ENCODE peak calls at places on chromosomes 16 and 17, in four cellular contexts. R is NCI-H2081, B is amniotic epithelial cell, A is HTR-8/SVneo. D is an unnamed sample.

GRCh38 chr17:30920683-30921543 is 832 bp upstream of the ADAP2 start:
- DNase-seq in R (no peak), B (peak; percentile 42), A (no peak), D (no peak)

GRCh38 chr16:78775161-78775561 is 675.7 kb downstream of the WWOX start:
- DNase-seq in R (no peak), B (no peak), A (no peak), D (no peak)

GRCh38 chr17:7575481-7575883 is 4.0 kb upstream of the CD68 start:
- DNase-seq in R (no peak), B (no peak), A (no peak), D (no peak)

GRCh38 chr16:85398050-85398451 is 215.1 kb upstream of the GSE1 start:
- DNase-seq in R (no peak), B (no peak), A (no peak), D (no peak)

GRCh38 chr17:80832266-80832676 is 159.4 kb upstream of the CHMP6 start:
- DNase-seq in R (peak; percentile 36), B (peak; percentile 47), A (peak; percentile 25), D (no peak)

GRCh38 chr17:47776330-47777197 is 43.5 kb downstream of the TBX21 start:
- DNase-seq in R (peak; percentile 21), B (peak; percentile 42), A (peak; percentile 87), D (peak; percentile 39)

GRCh38 chr16:75660321-75660720 is 12.7 kb downstream of the TERF2IP start:
- DNase-seq in R (no peak), B (no peak), A (no peak), D (no peak)

GRCh38 chr16:27322858-27323780 is 9.3 kb downstream of the IL4R start:
- DNase-seq in R (no peak), B (no peak), A (no peak), D (no peak)

GRCh38 chr16:27085182-27085581 is 18.5 kb downstream of the C16orf82 start:
- DNase-seq in R (no peak), B (no peak), A (no peak), D (no peak)

GRCh38 chr16:4327782-4328579 is 12.1 kb downstream of the GLIS2 start:
- DNase-seq in R (no peak), B (peak; percentile 76), A (no peak), D (peak; percentile 77)

GRCh38 chr17:42781639-42782401 is 1.4 kb downstream of the WNK4 start:
- DNase-seq in R (no peak), B (no peak), A (peak; percentile 22), D (no peak)

GRCh38 chr17:57410169-57410568 is 153.8 kb downstream of the MSI2 start:
- DNase-seq in R (no peak), B (no peak), A (no peak), D (no peak)

GRCh38 chr17:27471321-27472269 is 15.3 kb downstream of the KSR1 start:
- DNase-seq in R (no peak), B (peak; percentile 79), A (no peak), D (no peak)

GRCh38 chr16:84511180-84511800 is 6.8 kb upstream of the MEAK7 start:
- DNase-seq in R (peak; percentile 59), B (peak; percentile 79), A (peak; percentile 84), D (no peak)

GRCh38 chr16:48126801-48127644 is 28.8 kb downstream of the ABCC12 start:
- DNase-seq in R (peak; percentile 10), B (peak; percentile 100), A (peak; percentile 66), D (no peak)

GRCh38 chr17:33438136-33438535 is 145.0 kb upstream of the ASIC2 start:
- DNase-seq in R (no peak), B (peak; percentile 86), A (no peak), D (no peak)

GRCh38 chr16:19410435-19411153 is 7.1 kb upstream of the TMC5 start:
- DNase-seq in R (peak; percentile 28), B (no peak), A (no peak), D (peak; percentile 41)

GRCh38 chr16:180101-180920 is at the start of gene HBQ1:
- DNase-seq in R (no peak), B (no peak), A (peak; percentile 71), D (no peak)

GRCh38 chr16:3578121-3578520 is 918 bp upstream of the NLRC3 start:
- DNase-seq in R (no peak), B (no peak), A (no peak), D (no peak)

GRCh38 chr16:17369441-17369951 is 101.3 kb downstream of the XYLT1 start:
- DNase-seq in R (no peak), B (no peak), A (no peak), D (no peak)

GRCh38 chr17:43437756-43438155 is 39.0 kb downstream of the ARL4D start:
- DNase-seq in R (no peak), B (no peak), A (no peak), D (no peak)

GRCh38 chr17:74204474-74204873 is 996 bp downstream of the RPL38 start:
- DNase-seq in R (no peak), B (no peak), A (no peak), D (no peak)

GRCh38 chr16:5979905-5980550 is 882.4 kb upstream of the EEF2KMT start:
- DNase-seq in R (no peak), B (no peak), A (no peak), D (no peak)

GRCh38 chr16:10950393-10950792 is 6.0 kb downstream of the CLEC16A start:
- DNase-seq in R (no peak), B (peak; percentile 46), A (no peak), D (no peak)

GRCh38 chr17:13638855-13639458 is 37.2 kb upstream of the HS3ST3A1 start:
- DNase-seq in R (no peak), B (peak; percentile 6), A (no peak), D (no peak)

GRCh38 chr17:69609495-69610315 is 195.2 kb downstream of the MAP2K6 start:
- DNase-seq in R (no peak), B (peak; percentile 44), A (peak; percentile 27), D (no peak)

GRCh38 chr17:4124994-4125393 is 17.8 kb downstream of the ZZEF1 start:
- DNase-seq in R (no peak), B (no peak), A (no peak), D (no peak)

GRCh38 chr16:86562356-86562755 is 4.3 kb upstream of the FOXC2 start:
- DNase-seq in R (no peak), B (no peak), A (no peak), D (no peak)

GRCh38 chr16:9139965-9140364 is 48.5 kb downstream of the HAPSTR1 start:
- DNase-seq in R (no peak), B (peak; percentile 62), A (no peak), D (no peak)

GRCh38 chr16:50747206-50747956 is 5.5 kb downstream of the CYLD start:
- DNase-seq in R (no peak), B (no peak), A (no peak), D (no peak)

GRCh38 chr16:72837846-72838661 is 209.9 kb downstream of the ZFHX3 start:
- DNase-seq in R (no peak), B (peak; percentile 43), A (no peak), D (no peak)

GRCh38 chr16:86761117-86761971 is 183.0 kb downstream of the FOXL1 start:
- DNase-seq in R (no peak), B (peak; percentile 64), A (peak; percentile 65), D (peak; percentile 42)

GRCh38 chr16:21656795-21657768 is 4.7 kb upstream of the IGSF6 start:
- DNase-seq in R (peak; percentile 11), B (peak; percentile 49), A (peak; percentile 62), D (no peak)